ENCODE peak calls at places on chromosomes 2 and 18, in nine cellular contexts. One of them, this sample, is unnamed. For H3K9me3, the result is how much of the 10 kb centered on the place peaks cover.

GRCh38 chr2:38095996-38096861 is 20.3 kb upstream of the CYP1B1 start:
- DNase-seq in prostate gland: peak
- DNase-seq in AG04450: no peak
- DNase-seq in naive thymus-derived CD4-positive, alpha-beta T cell: no peak
- DNase-seq in endothelial cell of umbilical vein: no peak
- DNase-seq in A549: peak
- DNase-seq in Peyer's patch: no peak
- DNase-seq in HCT116: no peak
- DNase-seq in H9: no peak
- DNase-seq in this sample: no peak

GRCh38 chr2:230457793-230458192 is 41.8 kb downstream of the SP100 start:
- DNase-seq in prostate gland: no peak
- DNase-seq in AG04450: no peak
- DNase-seq in naive thymus-derived CD4-positive, alpha-beta T cell: no peak
- DNase-seq in endothelial cell of umbilical vein: no peak
- DNase-seq in A549: no peak
- DNase-seq in Peyer's patch: no peak
- DNase-seq in HCT116: no peak
- DNase-seq in H9: no peak
- DNase-seq in this sample: no peak

GRCh38 chr2:94869552-94870391 is 1.5 kb upstream of the TEKT4 start:
- DNase-seq in prostate gland: no peak
- DNase-seq in AG04450: no peak
- DNase-seq in naive thymus-derived CD4-positive, alpha-beta T cell: no peak
- DNase-seq in endothelial cell of umbilical vein: no peak
- DNase-seq in A549: no peak
- DNase-seq in Peyer's patch: no peak
- DNase-seq in HCT116: no peak
- DNase-seq in H9: no peak
- DNase-seq in this sample: no peak

GRCh38 chr18:6021341-6022088 is 126.2 kb upstream of the TMEM200C start:
- DNase-seq in prostate gland: no peak
- DNase-seq in AG04450: no peak
- DNase-seq in naive thymus-derived CD4-positive, alpha-beta T cell: no peak
- DNase-seq in endothelial cell of umbilical vein: no peak
- DNase-seq in A549: no peak
- DNase-seq in Peyer's patch: no peak
- DNase-seq in HCT116: no peak
- DNase-seq in H9: no peak
- DNase-seq in this sample: no peak

GRCh38 chr2:1717129-1717528 is 27.2 kb downstream of the PXDN start:
- DNase-seq in prostate gland: peak
- DNase-seq in AG04450: no peak
- DNase-seq in naive thymus-derived CD4-positive, alpha-beta T cell: no peak
- DNase-seq in endothelial cell of umbilical vein: peak
- DNase-seq in A549: no peak
- DNase-seq in Peyer's patch: no peak
- DNase-seq in HCT116: no peak
- DNase-seq in H9: no peak
- DNase-seq in this sample: no peak

GRCh38 chr2:44916291-44916690 is 25.2 kb upstream of the SIX3 start:
- DNase-seq in prostate gland: no peak
- DNase-seq in AG04450: no peak
- DNase-seq in naive thymus-derived CD4-positive, alpha-beta T cell: no peak
- DNase-seq in endothelial cell of umbilical vein: no peak
- DNase-seq in A549: no peak
- DNase-seq in Peyer's patch: no peak
- DNase-seq in HCT116: no peak
- DNase-seq in H9: no peak
- DNase-seq in this sample: no peak

GRCh38 chr2:152068226-152068625 is 30.6 kb downstream of the CACNB4 start:
- DNase-seq in prostate gland: no peak
- DNase-seq in AG04450: no peak
- DNase-seq in naive thymus-derived CD4-positive, alpha-beta T cell: no peak
- DNase-seq in endothelial cell of umbilical vein: no peak
- DNase-seq in A549: no peak
- DNase-seq in Peyer's patch: no peak
- DNase-seq in HCT116: no peak
- DNase-seq in H9: no peak
- DNase-seq in this sample: no peak

GRCh38 chr2:155714983-155715382 is 617.5 kb downstream of the NR4A2 start:
- DNase-seq in prostate gland: no peak
- DNase-seq in AG04450: no peak
- DNase-seq in naive thymus-derived CD4-positive, alpha-beta T cell: no peak
- DNase-seq in endothelial cell of umbilical vein: no peak
- DNase-seq in A549: no peak
- DNase-seq in Peyer's patch: no peak
- DNase-seq in HCT116: no peak
- DNase-seq in H9: no peak
- DNase-seq in this sample: no peak

GRCh38 chr2:223222397-223222796 is 170.4 kb downstream of the KCNE4 start:
- DNase-seq in prostate gland: no peak
- DNase-seq in AG04450: no peak
- DNase-seq in naive thymus-derived CD4-positive, alpha-beta T cell: no peak
- DNase-seq in endothelial cell of umbilical vein: peak
- DNase-seq in A549: peak
- DNase-seq in Peyer's patch: no peak
- DNase-seq in HCT116: no peak
- DNase-seq in H9: no peak
- DNase-seq in this sample: no peak

GRCh38 chr2:164782323-164782722 is 59.3 kb downstream of the COBLL1 start:
- DNase-seq in prostate gland: no peak
- DNase-seq in AG04450: no peak
- DNase-seq in naive thymus-derived CD4-positive, alpha-beta T cell: no peak
- DNase-seq in endothelial cell of umbilical vein: peak
- DNase-seq in A549: no peak
- DNase-seq in Peyer's patch: no peak
- DNase-seq in HCT116: no peak
- DNase-seq in H9: no peak
- DNase-seq in this sample: no peak

GRCh38 chr2:66667852-66668251 is 232.9 kb downstream of the MEIS1 start:
- DNase-seq in prostate gland: no peak
- DNase-seq in AG04450: no peak
- DNase-seq in naive thymus-derived CD4-positive, alpha-beta T cell: no peak
- DNase-seq in endothelial cell of umbilical vein: no peak
- DNase-seq in A549: no peak
- DNase-seq in Peyer's patch: no peak
- DNase-seq in HCT116: no peak
- DNase-seq in H9: no peak
- DNase-seq in this sample: no peak

GRCh38 chr2:28654981-28655322 is 96.7 kb upstream of the PPP1CB start:
- DNase-seq in prostate gland: no peak
- DNase-seq in AG04450: no peak
- DNase-seq in naive thymus-derived CD4-positive, alpha-beta T cell: no peak
- DNase-seq in endothelial cell of umbilical vein: no peak
- DNase-seq in A549: peak
- DNase-seq in Peyer's patch: no peak
- DNase-seq in HCT116: no peak
- DNase-seq in H9: no peak
- DNase-seq in this sample: no peak

GRCh38 chr2:238459081-238459629 is 32.4 kb downstream of the ASB1 start:
- DNase-seq in prostate gland: no peak
- DNase-seq in AG04450: no peak
- DNase-seq in naive thymus-derived CD4-positive, alpha-beta T cell: no peak
- DNase-seq in endothelial cell of umbilical vein: no peak
- DNase-seq in A549: no peak
- DNase-seq in Peyer's patch: no peak
- DNase-seq in HCT116: no peak
- DNase-seq in H9: no peak
- DNase-seq in this sample: no peak

GRCh38 chr2:61732787-61733186 is 121.1 kb downstream of the FAM161A start:
- DNase-seq in prostate gland: no peak
- DNase-seq in AG04450: no peak
- DNase-seq in naive thymus-derived CD4-positive, alpha-beta T cell: no peak
- DNase-seq in endothelial cell of umbilical vein: no peak
- DNase-seq in A549: no peak
- DNase-seq in Peyer's patch: no peak
- DNase-seq in HCT116: no peak
- DNase-seq in H9: no peak
- DNase-seq in this sample: no peak

GRCh38 chr2:39519886-39520285 is 82.8 kb upstream of the MAP4K3 start:
- DNase-seq in prostate gland: no peak
- DNase-seq in AG04450: no peak
- DNase-seq in naive thymus-derived CD4-positive, alpha-beta T cell: no peak
- DNase-seq in endothelial cell of umbilical vein: no peak
- DNase-seq in A549: no peak
- DNase-seq in Peyer's patch: no peak
- DNase-seq in HCT116: no peak
- DNase-seq in H9: no peak
- DNase-seq in this sample: no peak
- H3K9me3 ChIP-seq in prostate gland: under half
- H3K9me3 ChIP-seq in AG04450: under half
- H3K9me3 ChIP-seq in naive thymus-derived CD4-positive, alpha-beta T cell: under half
- H3K9me3 ChIP-seq in endothelial cell of umbilical vein: under half
- H3K9me3 ChIP-seq in A549: under half
- H3K9me3 ChIP-seq in Peyer's patch: under half
- H3K9me3 ChIP-seq in HCT116: under half
- H3K9me3 ChIP-seq in H9: under half
- H3K9me3 ChIP-seq in this sample: under half

GRCh38 chr2:6846967-6847695 is 18.6 kb downstream of the CMPK2 start:
- DNase-seq in prostate gland: no peak
- DNase-seq in AG04450: no peak
- DNase-seq in naive thymus-derived CD4-positive, alpha-beta T cell: no peak
- DNase-seq in endothelial cell of umbilical vein: no peak
- DNase-seq in A549: peak
- DNase-seq in Peyer's patch: no peak
- DNase-seq in HCT116: no peak
- DNase-seq in H9: no peak
- DNase-seq in this sample: no peak
- H3K9me3 ChIP-seq in prostate gland: under half
- H3K9me3 ChIP-seq in AG04450: under half
- H3K9me3 ChIP-seq in naive thymus-derived CD4-positive, alpha-beta T cell: under half
- H3K9me3 ChIP-seq in endothelial cell of umbilical vein: under half
- H3K9me3 ChIP-seq in A549: under half
- H3K9me3 ChIP-seq in Peyer's patch: under half
- H3K9me3 ChIP-seq in HCT116: under half
- H3K9me3 ChIP-seq in H9: half or more
- H3K9me3 ChIP-seq in this sample: half or more

GRCh38 chr18:29251681-29252080 is 1074.8 kb upstream of the CDH2 start:
- DNase-seq in prostate gland: no peak
- DNase-seq in AG04450: no peak
- DNase-seq in naive thymus-derived CD4-positive, alpha-beta T cell: no peak
- DNase-seq in endothelial cell of umbilical vein: no peak
- DNase-seq in A549: no peak
- DNase-seq in Peyer's patch: no peak
- DNase-seq in HCT116: no peak
- DNase-seq in H9: no peak
- DNase-seq in this sample: no peak
- H3K9me3 ChIP-seq in prostate gland: under half
- H3K9me3 ChIP-seq in AG04450: under half
- H3K9me3 ChIP-seq in naive thymus-derived CD4-positive, alpha-beta T cell: under half
- H3K9me3 ChIP-seq in endothelial cell of umbilical vein: under half
- H3K9me3 ChIP-seq in A549: under half
- H3K9me3 ChIP-seq in Peyer's patch: under half
- H3K9me3 ChIP-seq in HCT116: under half
- H3K9me3 ChIP-seq in H9: under half
- H3K9me3 ChIP-seq in this sample: under half

GRCh38 chr2:4745056-4745455 is 947.1 kb upstream of the SOX11 start:
- DNase-seq in prostate gland: no peak
- DNase-seq in AG04450: no peak
- DNase-seq in naive thymus-derived CD4-positive, alpha-beta T cell: no peak
- DNase-seq in endothelial cell of umbilical vein: no peak
- DNase-seq in A549: no peak
- DNase-seq in Peyer's patch: no peak
- DNase-seq in HCT116: no peak
- DNase-seq in H9: no peak
- DNase-seq in this sample: no peak
- H3K9me3 ChIP-seq in prostate gland: under half
- H3K9me3 ChIP-seq in AG04450: under half
- H3K9me3 ChIP-seq in naive thymus-derived CD4-positive, alpha-beta T cell: under half
- H3K9me3 ChIP-seq in endothelial cell of umbilical vein: under half
- H3K9me3 ChIP-seq in A549: under half
- H3K9me3 ChIP-seq in Peyer's patch: under half
- H3K9me3 ChIP-seq in HCT116: under half
- H3K9me3 ChIP-seq in H9: under half
- H3K9me3 ChIP-seq in this sample: under half

GRCh38 chr2:89797320-89798038 is 1106.0 kb downstream of the RPIA start:
- DNase-seq in prostate gland: no peak
- DNase-seq in AG04450: no peak
- DNase-seq in naive thymus-derived CD4-positive, alpha-beta T cell: no peak
- DNase-seq in endothelial cell of umbilical vein: no peak
- DNase-seq in A549: no peak
- DNase-seq in Peyer's patch: no peak
- DNase-seq in HCT116: no peak
- DNase-seq in H9: no peak
- DNase-seq in this sample: no peak
- H3K9me3 ChIP-seq in prostate gland: under half
- H3K9me3 ChIP-seq in AG04450: under half
- H3K9me3 ChIP-seq in naive thymus-derived CD4-positive, alpha-beta T cell: under half
- H3K9me3 ChIP-seq in endothelial cell of umbilical vein: under half
- H3K9me3 ChIP-seq in A549: under half
- H3K9me3 ChIP-seq in Peyer's patch: under half
- H3K9me3 ChIP-seq in HCT116: half or more
- H3K9me3 ChIP-seq in H9: half or more
- H3K9me3 ChIP-seq in this sample: half or more

DNA sequence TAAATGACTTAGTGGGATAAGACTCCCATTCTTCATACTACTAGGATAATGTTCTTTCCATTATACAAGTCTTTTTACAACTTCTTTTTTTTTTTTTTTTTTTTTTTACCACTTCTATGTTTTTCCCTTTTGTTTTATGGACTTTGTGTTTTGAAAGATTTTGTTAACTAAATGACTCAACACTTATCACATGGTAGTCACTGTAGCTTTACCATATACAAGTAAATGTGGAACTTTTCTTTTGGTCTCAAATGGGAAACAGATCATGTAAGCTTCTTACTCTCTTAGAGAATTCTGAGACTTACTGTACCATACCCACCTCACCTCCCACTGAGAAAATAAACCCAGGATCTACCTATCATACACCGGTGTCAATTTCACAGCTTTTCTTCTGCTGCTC is 590.3 kb upstream of the CDH2 start:
- DNase-seq in prostate gland: no peak
- DNase-seq in AG04450: no peak
- DNase-seq in naive thymus-derived CD4-positive, alpha-beta T cell: no peak
- DNase-seq in endothelial cell of umbilical vein: no peak
- DNase-seq in A549: no peak
- DNase-seq in Peyer's patch: no peak
- DNase-seq in HCT116: no peak
- DNase-seq in H9: no peak
- DNase-seq in this sample: no peak
- H3K9me3 ChIP-seq in prostate gland: under half
- H3K9me3 ChIP-seq in AG04450: under half
- H3K9me3 ChIP-seq in naive thymus-derived CD4-positive, alpha-beta T cell: under half
- H3K9me3 ChIP-seq in endothelial cell of umbilical vein: under half
- H3K9me3 ChIP-seq in A549: under half
- H3K9me3 ChIP-seq in Peyer's patch: under half
- H3K9me3 ChIP-seq in HCT116: under half
- H3K9me3 ChIP-seq in H9: under half
- H3K9me3 ChIP-seq in this sample: under half

GRCh38 chr18:77267957-77268356 is 18.3 kb downstream of the GALR1 start:
- DNase-seq in prostate gland: no peak
- DNase-seq in AG04450: no peak
- DNase-seq in naive thymus-derived CD4-positive, alpha-beta T cell: no peak
- DNase-seq in endothelial cell of umbilical vein: no peak
- DNase-seq in A549: no peak
- DNase-seq in Peyer's patch: no peak
- DNase-seq in HCT116: no peak
- DNase-seq in H9: no peak
- DNase-seq in this sample: no peak

GRCh38 chr18:77263471-77263774 is 13.8 kb downstream of the GALR1 start:
- DNase-seq in prostate gland: no peak
- DNase-seq in AG04450: no peak
- DNase-seq in naive thymus-derived CD4-positive, alpha-beta T cell: no peak
- DNase-seq in endothelial cell of umbilical vein: no peak
- DNase-seq in A549: no peak
- DNase-seq in Peyer's patch: no peak
- DNase-seq in HCT116: no peak
- DNase-seq in H9: no peak
- DNase-seq in this sample: no peak

GRCh38 chr18:77262655-77263470 is 13.2 kb downstream of the GALR1 start:
- DNase-seq in prostate gland: peak
- DNase-seq in AG04450: no peak
- DNase-seq in naive thymus-derived CD4-positive, alpha-beta T cell: no peak
- DNase-seq in endothelial cell of umbilical vein: no peak
- DNase-seq in A549: peak
- DNase-seq in Peyer's patch: no peak
- DNase-seq in HCT116: no peak
- DNase-seq in H9: no peak
- DNase-seq in this sample: no peak
- H3K9me3 ChIP-seq in prostate gland: under half
- H3K9me3 ChIP-seq in AG04450: under half
- H3K9me3 ChIP-seq in naive thymus-derived CD4-positive, alpha-beta T cell: under half
- H3K9me3 ChIP-seq in endothelial cell of umbilical vein: under half
- H3K9me3 ChIP-seq in A549: under half
- H3K9me3 ChIP-seq in Peyer's patch: under half
- H3K9me3 ChIP-seq in HCT116: under half
- H3K9me3 ChIP-seq in H9: under half
- H3K9me3 ChIP-seq in this sample: under half